ENCODE peak calls at places on chromosomes 2 and 18, in ten cellular contexts. K is AML-193, D is vagina, S is NCI-H187, Y is AG04450, F is SK-N-DZ, B is T-helper 9 cell, L is pancreas, V is ACHN, G is cardiac muscle cell. H is an unnamed sample.

GRCh38 chr2:45595724-45596435 is 15.2 kb downstream of the SRBD1 start:
- DNase-seq in L (no peak), K (no peak), D (no peak), V (peak), Y (no peak), F (no peak), G (no peak), S (no peak), B (no peak), H (peak)

GRCh38 chr2:43519711-43520221 is 76.1 kb downstream of the THADA start:
- DNase-seq in V (peak), L (no peak), G (no peak), Y (peak), B (no peak), S (no peak), F (no peak), K (peak), D (no peak), H (peak)

GRCh38 chr18:22563098-22563707 is 145.5 kb upstream of the CTAGE1 start:
- DNase-seq in V (peak), B (no peak), D (no peak), G (peak), K (peak), S (no peak), Y (peak), L (no peak), F (peak), H (peak)

GRCh38 chr2:43454791-43455190 is 141.0 kb downstream of the THADA start:
- DNase-seq in D (no peak), S (no peak), F (no peak), K (no peak), B (no peak), V (no peak), Y (no peak), L (no peak), G (no peak), H (no peak)

GRCh38 chr2:203453858-203454451 is 81.1 kb downstream of the RAPH1 start:
- DNase-seq in F (peak), K (peak), B (no peak), S (no peak), L (no peak), Y (peak), V (peak), G (peak), D (no peak), H (peak)

GRCh38 chr2:174329157-174329715 is 5.5 kb upstream of the SP9 start:
- DNase-seq in F (no peak), S (no peak), B (no peak), D (no peak), K (no peak), Y (no peak), L (no peak), V (no peak), G (no peak), H (no peak)

GRCh38 chr2:180520816-180521595 is 459.4 kb upstream of the UBE2E3 start:
- DNase-seq in K (no peak), L (no peak), F (peak), D (no peak), V (no peak), S (no peak), G (no peak), B (no peak), Y (no peak), H (peak)

GRCh38 chr2:224954980-224955379 is 87.3 kb downstream of the DOCK10 start:
- DNase-seq in S (no peak), G (no peak), L (no peak), K (no peak), B (no peak), V (no peak), Y (no peak), D (no peak), F (peak), H (no peak)

GRCh38 chr18:51153659-51154371 is 43.7 kb downstream of the MEX3C start:
- DNase-seq in F (no peak), K (no peak), D (no peak), B (peak), Y (no peak), G (no peak), S (no peak), L (no peak), V (no peak), H (no peak)

GRCh38 chr18:34386803-34387202 is 162.1 kb upstream of the NOL4 start:
- DNase-seq in K (no peak), F (no peak), V (no peak), G (no peak), Y (no peak), S (no peak), B (no peak), D (no peak), L (no peak), H (no peak)

GRCh38 chr18:7164610-7165009 is 47.0 kb upstream of the LAMA1 start:
- DNase-seq in K (no peak), Y (no peak), D (no peak), V (no peak), L (no peak), F (no peak), B (no peak), G (no peak), S (no peak), H (peak)

GRCh38 chr18:37537868-37538525 is 27.6 kb downstream of the CELF4 start:
- DNase-seq in G (peak), F (peak), V (peak), K (no peak), L (peak), S (no peak), Y (peak), B (no peak), D (no peak), H (peak)

GRCh38 chr18:70181015-70181414 is 24.5 kb downstream of the RTTN start:
- DNase-seq in D (no peak), V (peak), G (no peak), S (no peak), F (no peak), Y (peak), L (no peak), K (no peak), B (no peak), H (peak)

GRCh38 chr2:222993920-222994650 is 57.9 kb upstream of the KCNE4 start:
- DNase-seq in D (peak), G (peak), V (no peak), F (peak), B (no peak), S (no peak), K (no peak), L (peak), Y (peak), H (peak)

GRCh38 chr2:45612265-45612664 is 1.2 kb upstream of the SRBD1 start:
- DNase-seq in V (no peak), F (no peak), L (no peak), G (no peak), Y (no peak), K (no peak), B (no peak), S (no peak), D (no peak), H (no peak)

GRCh38 chr2:239820836-239821693 is 204.1 kb downstream of the NDUFA10 start:
- DNase-seq in K (no peak), D (peak), S (no peak), G (no peak), Y (no peak), F (no peak), V (no peak), B (no peak), L (no peak), H (no peak)

GRCh38 chr2:12236136-12236834 is 480.5 kb upstream of the TRIB2 start:
- DNase-seq in D (no peak), Y (no peak), K (no peak), V (no peak), B (no peak), L (no peak), F (no peak), G (no peak), S (no peak), H (no peak)

GRCh38 chr2:150587547-150588209 is 100.2 kb upstream of the RND3 start:
- DNase-seq in Y (no peak), K (no peak), L (no peak), V (no peak), G (no peak), B (no peak), S (no peak), D (no peak), F (peak), H (peak)

GRCh38 chr2:17869128-17869527 is 9.3 kb upstream of the KCNS3 start:
- DNase-seq in S (no peak), K (no peak), B (no peak), L (no peak), Y (no peak), F (no peak), V (peak), G (no peak), D (no peak), H (no peak)

GRCh38 chr2:62569907-62570793 is 64.2 kb upstream of the TMEM17 start:
- DNase-seq in S (no peak), D (no peak), B (no peak), L (peak), F (no peak), G (peak), V (peak), Y (no peak), K (no peak), H (no peak)

GRCh38 chr18:78559584-78559983 is 420.0 kb upstream of the SALL3 start:
- DNase-seq in F (no peak), L (no peak), Y (no peak), K (no peak), D (no peak), B (no peak), V (no peak), S (no peak), G (no peak), H (no peak)

GRCh38 chr2:38494394-38494793 is 108.3 kb downstream of the HNRNPLL start:
- DNase-seq in Y (no peak), V (no peak), F (no peak), G (no peak), S (no peak), K (no peak), D (no peak), B (no peak), L (no peak), H (no peak)

GRCh38 chr2:69798466-69798908 is 31.0 kb upstream of the GMCL1 start:
- DNase-seq in L (no peak), Y (no peak), V (peak), F (no peak), K (no peak), G (no peak), D (no peak), B (no peak), S (no peak), H (peak)

GRCh38 chr18:74868461-74868860 is 270.8 kb downstream of the ZNF407 start:
- DNase-seq in V (no peak), L (no peak), Y (no peak), F (no peak), B (no peak), D (no peak), K (no peak), S (no peak), G (peak), H (no peak)

GRCh38 chr18:50507120-50507590 is 52.7 kb upstream of the MAPK4 start:
- DNase-seq in K (peak), V (peak), D (no peak), S (no peak), G (peak), F (peak), B (no peak), L (peak), Y (no peak), H (no peak)

GRCh38 chr18:44973282-44973681 is 292.6 kb downstream of the SETBP1 start:
- DNase-seq in G (no peak), B (no peak), S (no peak), L (no peak), V (no peak), D (no peak), F (no peak), K (no peak), Y (no peak), H (no peak)

GRCh38 chr18:52999633-53000032 is 659.6 kb downstream of the DCC start:
- DNase-seq in K (no peak), S (no peak), V (no peak), B (no peak), F (no peak), L (no peak), D (no peak), Y (no peak), G (no peak), H (no peak)

GRCh38 chr2:14340703-14341102 is 291.8 kb upstream of the LRATD1 start:
- DNase-seq in L (no peak), G (no peak), Y (no peak), D (no peak), V (no peak), B (no peak), F (peak), S (no peak), K (no peak), H (no peak)

GRCh38 chr2:110755494-110756078 is 23.2 kb downstream of the ACOXL start:
- DNase-seq in F (no peak), K (peak), G (no peak), D (no peak), S (no peak), B (no peak), L (no peak), V (peak), Y (no peak), H (peak)

GRCh38 chr2:25332571-25332970 is 9.2 kb downstream of the DNMT3A start:
- DNase-seq in F (no peak), G (no peak), K (no peak), Y (no peak), V (no peak), B (no peak), S (no peak), L (no peak), D (no peak), H (no peak)

GRCh38 chr18:22228930-22229329 is 59.5 kb downstream of the GATA6 start:
- DNase-seq in K (no peak), L (no peak), B (no peak), Y (no peak), G (no peak), F (no peak), D (no peak), S (no peak), V (no peak), H (peak)

GRCh38 chr18:31819106-31819924 is 58.6 kb upstream of the SLC25A52 start:
- DNase-seq in D (no peak), V (peak), L (no peak), K (peak), B (no peak), F (peak), S (no peak), G (peak), Y (peak), H (peak)

GRCh38 chr2:41500895-41501294 is 546.9 kb upstream of the PKDCC start:
- DNase-seq in V (no peak), Y (no peak), L (no peak), S (no peak), B (no peak), D (no peak), K (no peak), G (no peak), F (no peak), H (no peak)